ENCODE peak calls at places on chromosomes 3 and 15, in six cellular contexts. O is A549, L is uterus, G is OCI-LY7, S is GM12878, I is heart left ventricle. C is an unnamed sample.
A peak's percentile ranks its signal among the peaks of the same experiment; 100 is the strongest.

GRCh38 chr3:43105224-43105596 is 669 bp downstream of the POMGNT2 start:
- DNase-seq in O (no peak), G (no peak), I (peak; percentile 26), L (peak; percentile 45), S (no peak), C (peak; percentile 52)

GRCh38 chr15:92164327-92165000 is 229.2 kb upstream of the ST8SIA2 start:
- DNase-seq in I (no peak), S (no peak), G (no peak), L (no peak), O (no peak), C (no peak)

GRCh38 chr15:61447981-61448380 is 218.9 kb upstream of the RORA start:
- DNase-seq in G (no peak), I (no peak), L (no peak), O (no peak), S (no peak), C (no peak)

GRCh38 chr15:40197434-40197833 is 36.6 kb downstream of the BUB1B start:
- DNase-seq in L (no peak), I (no peak), G (no peak), S (no peak), O (no peak), C (no peak)

GRCh38 chr15:45253330-45253729 is 1.3 kb downstream of the SLC28A2 start:
- DNase-seq in O (no peak), L (no peak), G (peak; percentile 14), I (no peak), S (no peak), C (no peak)

GRCh38 chr15:66151809-66152208 is 101.7 kb downstream of the MEGF11 start:
- DNase-seq in G (no peak), S (no peak), O (no peak), I (peak; percentile 65), L (no peak), C (no peak)

GRCh38 chr15:40070166-40070557 is 31.2 kb upstream of the SRP14 start:
- DNase-seq in O (no peak), L (no peak), S (no peak), G (no peak), I (no peak), C (no peak)

GRCh38 chr3:78314327-78314726 is 1274.4 kb downstream of the ROBO2 start:
- DNase-seq in I (no peak), O (no peak), L (no peak), S (no peak), G (no peak), C (no peak)

GRCh38 chr3:195906865-195907729 is 1.3 kb downstream of the TNK2 start:
- DNase-seq in O (no peak), S (peak; percentile 76), G (peak; percentile 66), I (peak; percentile 51), L (no peak), C (no peak)

GRCh38 chr15:57323806-57324589 is 52.3 kb upstream of the CGNL1 start:
- DNase-seq in S (no peak), G (peak; percentile 66), L (no peak), I (no peak), O (peak; percentile 96), C (no peak)

GRCh38 chr3:15636028-15636709 is 34.6 kb downstream of the BTD start:
- DNase-seq in S (no peak), I (no peak), O (peak; percentile 58), L (peak; percentile 33), G (peak; percentile 10), C (no peak)

GRCh38 chr15:52011711-52012144 is 7.3 kb upstream of the MAPK6 start:
- DNase-seq in L (no peak), G (no peak), O (no peak), S (no peak), I (no peak), C (no peak)

GRCh38 chr3:113084777-113085176 is 94.0 kb downstream of the GTPBP8 start:
- DNase-seq in I (peak; percentile 27), S (no peak), O (no peak), L (peak; percentile 80), G (no peak), C (peak; percentile 30)

GRCh38 chr3:112199622-112200316 is 66.7 kb upstream of the GCSAM start:
- DNase-seq in G (no peak), I (no peak), O (peak; percentile 4), S (no peak), L (no peak), C (no peak)

GRCh38 chr15:80234883-80235282 is 17.1 kb downstream of the CTXND1 start:
- DNase-seq in L (no peak), I (no peak), G (peak; percentile 42), S (no peak), O (peak; percentile 53), C (no peak)

GRCh38 chr3:187852842-187853727 is 107.8 kb upstream of the BCL6 start:
- DNase-seq in S (no peak), O (no peak), L (no peak), G (no peak), I (no peak), C (no peak)

GRCh38 chr15:89822611-89822950 is 7.9 kb upstream of the ANPEP start:
- DNase-seq in I (no peak), G (no peak), S (no peak), L (no peak), O (no peak), C (no peak)

GRCh38 chr15:101438482-101439284 is 50.8 kb downstream of the PCSK6 start:
- DNase-seq in G (no peak), S (no peak), I (no peak), O (no peak), L (no peak), C (peak; percentile 73)

GRCh38 chr3:31066999-31067398 is 172.5 kb upstream of the GADL1 start:
- DNase-seq in O (no peak), G (no peak), I (no peak), S (no peak), L (peak; percentile 36), C (no peak)

GRCh38 chr15:77538793-77539487 is 93.8 kb downstream of the LINGO1 start:
- DNase-seq in G (no peak), S (no peak), I (no peak), O (no peak), L (no peak), C (no peak)

GRCh38 chr3:27312044-27312668 is 57.0 kb downstream of the NEK10 start:
- DNase-seq in S (peak; percentile 15), O (peak; percentile 59), L (no peak), I (no peak), G (peak; percentile 48), C (no peak)

GRCh38 chr15:51939216-51939615 is 32.4 kb downstream of the LEO1 start:
- DNase-seq in I (no peak), O (no peak), L (no peak), G (no peak), S (no peak), C (no peak)

GRCh38 chr15:31438601-31439265 is 112.1 kb downstream of the KLF13 start:
- DNase-seq in I (no peak), O (no peak), S (no peak), G (no peak), L (no peak), C (no peak)
- H3K4me1 ChIP-seq in I (peaks cover 31% of the 10 kb centered on the region), O (peaks cover 41% of the 10 kb centered on the region), S (peaks cover 61% of the 10 kb centered on the region), G (peaks cover 93% of the 10 kb centered on the region), L (peaks cover 9% of the 10 kb centered on the region), C (peaks cover 4% of the 10 kb centered on the region)

GRCh38 chr3:111047812-111048435 is 23.7 kb upstream of the NECTIN3 start:
- DNase-seq in O (no peak), S (no peak), G (no peak), L (no peak), I (no peak), C (no peak)

GRCh38 chr3:111045564-111045963 is 26.1 kb upstream of the NECTIN3 start:
- DNase-seq in S (no peak), I (no peak), O (no peak), G (no peak), L (no peak), C (no peak)

GRCh38 chr3:111051354-111051753 is 20.3 kb upstream of the NECTIN3 start:
- DNase-seq in G (no peak), O (no peak), I (no peak), L (no peak), S (no peak), C (no peak)

DNA sequence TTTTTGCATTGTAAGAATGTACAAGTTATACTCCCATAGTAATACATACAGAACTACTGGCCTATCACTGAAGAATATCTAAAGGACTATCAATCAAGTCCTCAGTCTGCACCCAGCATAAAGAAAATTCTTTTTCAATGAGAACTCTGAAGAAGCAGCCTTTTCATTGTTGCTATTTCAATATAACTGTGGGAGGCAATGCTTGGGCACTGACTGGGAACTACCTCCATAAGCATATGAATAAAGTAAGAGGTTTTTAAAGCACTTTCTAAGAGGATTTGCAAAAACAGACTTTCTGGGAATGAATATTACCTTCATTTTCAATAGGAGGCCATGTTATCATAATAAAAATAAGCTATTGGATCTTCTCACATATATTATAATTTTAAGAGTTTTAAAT is 24.6 kb upstream of the NECTIN3 start:
- DNase-seq in I (no peak), S (no peak), L (no peak), G (no peak), O (no peak), C (no peak)
- H3K4me3 ChIP-seq in I (no peak overlapping the region), S (no peak overlapping the region), L (no peak overlapping the region), G (no peak overlapping the region), O (no peak overlapping the region), C (no peak overlapping the region)

GRCh38 chr3:66479532-66479947 is 21.3 kb downstream of the LRIG1 start:
- DNase-seq in G (no peak), L (no peak), I (no peak), O (no peak), S (no peak), C (no peak)

GRCh38 chr3:66483006-66483928 is 17.6 kb downstream of the LRIG1 start:
- DNase-seq in G (peak; percentile 58), S (no peak), I (peak; percentile 85), O (no peak), L (peak; percentile 89), C (peak; percentile 84)

GRCh38 chr3:66480666-66481065 is 20.2 kb downstream of the LRIG1 start:
- DNase-seq in L (no peak), S (peak; percentile 40), G (peak; percentile 52), I (no peak), O (no peak), C (no peak)

GRCh38 chr3:66482005-66482404 is 18.8 kb downstream of the LRIG1 start:
- DNase-seq in G (peak; percentile 42), L (no peak), O (no peak), S (no peak), I (peak; percentile 40), C (no peak)

GRCh38 chr3:66481071-66482001 is 19.5 kb downstream of the LRIG1 start:
- DNase-seq in S (no peak), G (no peak), L (no peak), I (no peak), O (no peak), C (no peak)
- H3K4me1 ChIP-seq in S (peaks cover 41% of the 10 kb centered on the region), G (peaks cover 100% of the 10 kb centered on the region), L (peaks cover 16% of the 10 kb centered on the region), I (peaks cover 94% of the 10 kb centered on the region), O (peaks cover 22% of the 10 kb centered on the region), C (peaks cover 37% of the 10 kb centered on the region)

DNA sequence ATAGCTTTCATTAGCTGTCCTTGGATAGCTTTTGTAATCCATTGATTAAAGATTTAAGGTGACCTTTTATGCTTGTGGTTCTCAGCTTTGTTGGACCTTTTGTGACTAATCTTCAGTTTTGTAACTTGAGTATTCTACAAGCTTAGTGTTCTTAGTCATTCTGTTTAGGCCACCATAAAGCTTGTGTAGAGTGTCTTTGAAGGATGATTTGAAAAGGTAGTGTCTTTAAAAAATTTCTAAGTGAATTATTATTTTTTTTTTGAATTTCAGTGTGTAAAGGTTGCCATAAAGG is 7.5 kb downstream of the MORF4L1 start:
- DNase-seq in S (no peak), L (no peak), G (no peak), O (no peak), I (no peak), C (no peak)
- H3K4me3 ChIP-seq in S (no peak overlapping the region), L (no peak overlapping the region), G (no peak overlapping the region), O (no peak overlapping the region), I (no peak overlapping the region), C (no peak overlapping the region)

GRCh38 chr3:157154563-157155333 is 5.2 kb downstream of the CCNL1 start:
- DNase-seq in G (no peak), I (no peak), L (no peak), O (no peak), S (no peak), C (no peak)
- H3K4me1 ChIP-seq in G (peaks cover 50% of the 10 kb centered on the region), I (peaks cover 58% of the 10 kb centered on the region), L (no peaks in the 10 kb centered on the region), O (peaks cover 49% of the 10 kb centered on the region), S (peaks cover 7% of the 10 kb centered on the region), C (peaks cover 1% of the 10 kb centered on the region)

C was measured in ovary.